ENCODE peak calls at places on chromosomes 6 and 20, in four cellular contexts. R is lower leg skin; Z is CD8-positive, alpha-beta T cell; D is upper lobe of right lung. W is an unnamed sample.

GRCh38 chr6:20946037-20946436 is 411.8 kb downstream of the CDKAL1 start:
- DNase-seq in D (no peak), R (no peak), Z (no peak), W (peak; percentile 43)

GRCh38 chr6:110048221-110048875 is 70.2 kb downstream of the GPR6 start:
- DNase-seq in D (peak; percentile 10), R (no peak), Z (no peak), W (no peak)

GRCh38 chr20:2323051-2323450 is 27.2 kb downstream of the TGM3 start:
- DNase-seq in D (no peak), Z (no peak), R (no peak), W (no peak)

GRCh38 chr6:42532038-42532669 is 31.7 kb upstream of the UBR2 start:
- DNase-seq in R (no peak), Z (peak; percentile 14), D (no peak), W (peak; percentile 76)

GRCh38 chr6:116370717-116371383 is at the start of gene DSE:
- DNase-seq in R (no peak), Z (peak; percentile 53), D (peak; percentile 92), W (peak; percentile 90)

GRCh38 chr6:154229796-154230195 is 126.8 kb downstream of the IPCEF1 start:
- DNase-seq in R (no peak), Z (no peak), D (no peak), W (no peak)

GRCh38 chr6:118386975-118387374 is 161.1 kb upstream of the PLN start:
- DNase-seq in D (no peak), Z (no peak), R (no peak), W (no peak)

GRCh38 chr20:38190936-38191371 is 25.9 kb upstream of the TGM2 start:
- DNase-seq in D (no peak), R (no peak), Z (no peak), W (no peak)

GRCh38 chr6:83696674-83697073 is 12.2 kb downstream of the SNAP91 start:
- DNase-seq in Z (no peak), D (no peak), R (no peak), W (no peak)

GRCh38 chr20:45407067-45407745 is 883 bp upstream of the DBNDD2 start:
- DNase-seq in D (peak; percentile 78), Z (no peak), R (no peak), W (peak; percentile 60)

GRCh38 chr6:134609862-134610261 is 291.9 kb upstream of the SGK1 start:
- DNase-seq in D (no peak), Z (no peak), R (no peak), W (peak; percentile 47)

GRCh38 chr20:20247234-20247633 is 120.7 kb upstream of the INSM1 start:
- DNase-seq in D (no peak), Z (no peak), R (no peak), W (no peak)

GRCh38 chr20:36154696-36155628 is at the start of gene EPB41L1:
- DNase-seq in D (no peak), Z (no peak), R (peak; percentile 18), W (no peak)

GRCh38 chr6:150590448-150590847 is 9.2 kb upstream of the PLEKHG1 start:
- DNase-seq in Z (no peak), D (no peak), R (no peak), W (no peak)
- H3K4me3 ChIP-seq in Z (no peak overlapping the region), D (no peak overlapping the region), R (no peak overlapping the region), W (no peak overlapping the region)

GRCh38 chr20:588476-588875 is 21.6 kb downstream of the TCF15 start:
- DNase-seq in D (no peak), Z (no peak), R (no peak), W (no peak)

GRCh38 chr20:591941-592340 is 18.2 kb downstream of the TCF15 start:
- DNase-seq in Z (no peak), R (no peak), D (no peak), W (no peak)

GRCh38 chr20:584375-585301 is 25.5 kb downstream of the TCF15 start:
- DNase-seq in Z (no peak), R (no peak), D (no peak), W (no peak)

GRCh38 chr20:592506-592905 is 17.6 kb downstream of the TCF15 start:
- DNase-seq in Z (no peak), D (no peak), R (no peak), W (no peak)

GRCh38 chr20:588932-589672 is 21.0 kb downstream of the TCF15 start:
- DNase-seq in Z (no peak), R (no peak), D (peak; percentile 55), W (no peak)
- TF ChIP-seq CTCF in Z (no peak), R (no peak), D (no peak), W (no peak)

GRCh38 chr6:144585217-144585814 is 300.2 kb downstream of the UTRN start:
- DNase-seq in D (no peak), R (no peak), Z (no peak), W (peak; percentile 52)

GRCh38 chr6:144582939-144583613 is 297.9 kb downstream of the UTRN start:
- DNase-seq in R (no peak), D (peak; percentile 65), Z (peak; percentile 31), W (no peak)

GRCh38 chr6:144580771-144581170 is 295.6 kb downstream of the UTRN start:
- DNase-seq in R (no peak), Z (no peak), D (no peak), W (no peak)

GRCh38 chr6:144581807-144582537 is 296.8 kb downstream of the UTRN start:
- DNase-seq in R (no peak), D (no peak), Z (no peak), W (peak; percentile 31)

GRCh38 chr6:144583614-144583954 is 298.4 kb downstream of the UTRN start:
- DNase-seq in R (no peak), Z (no peak), D (no peak), W (no peak)
- H3K4me3 ChIP-seq in R (no peak overlapping the region), Z (no peak overlapping the region), D (peak overlapping the region; percentile 21), W (no peak overlapping the region)

GRCh38 chr6:15247750-15248450 is 2.0 kb downstream of the JARID2 start:
- DNase-seq in Z (peak; percentile 59), D (peak; percentile 86), R (peak; percentile 40), W (peak; percentile 65)
- TF ChIP-seq CTCF in Z (peak; percentile 21), D (peak; percentile 16), R (no peak), W (no peak)

GRCh38 chr20:22582386-22582959 is 1.9 kb downstream of the FOXA2 start:
- DNase-seq in D (peak; percentile 67), R (no peak), Z (no peak), W (no peak)
- H3K4me3 ChIP-seq in D (peak overlapping the region; percentile 50), R (no peak overlapping the region), Z (no peak overlapping the region), W (no peak overlapping the region)

W was measured in fibroblast of villous mesenchyme.